ENCODE peak calls at places on chromosomes 5 and 9, in seven cellular contexts. J is AG08396; X is stimulated activated naive B cell treated with anti-CD40 and anti-IgM and Interleukin-4, amounts not matched to agents 10 μg/mL and 1 μg/mL and 100 μg/mL, for 72 hours; L is activated CD4-positive, CD25-positive, alpha-beta regulatory T cell; S is activated CD8-positive, alpha-beta memory T cell treated with anti-CD3 and anti-CD28 coated beads for 48 hours; F is globus pallidus; P is MV-4-11. Z is an unnamed sample.

GRCh38 chr5:172005708-172006377 is 595 bp downstream of the FBXW11 start:
- DNase-seq in J (peak), X (peak), L (no peak), S (no peak), F (peak), P (no peak), Z (peak)

GRCh38 chr9:128091144-128091543 is 23.1 kb downstream of the SLC25A25 start:
- DNase-seq in J (peak), X (no peak), L (no peak), S (no peak), F (peak), P (no peak), Z (peak)

GRCh38 chr5:17154211-17154996 is 63.0 kb upstream of the BASP1 start:
- DNase-seq in J (peak), X (no peak), L (no peak), S (no peak), F (no peak), P (peak), Z (no peak)

GRCh38 chr5:96909435-96909834 is 26.4 kb upstream of the LNPEP start:
- DNase-seq in J (no peak), X (no peak), L (no peak), S (no peak), F (no peak), P (no peak), Z (no peak)

GRCh38 chr5:72330712-72331111 is 10.5 kb downstream of the PTCD2 start:
- DNase-seq in J (no peak), X (no peak), L (no peak), S (no peak), F (no peak), P (no peak), Z (no peak)

GRCh38 chr9:111108946-111109345 is 70.7 kb upstream of the LPAR1 start:
- DNase-seq in J (peak), X (no peak), L (no peak), S (no peak), F (no peak), P (peak), Z (no peak)

GRCh38 chr9:95409650-95410426 is 92.3 kb upstream of the FANCC start:
- DNase-seq in J (peak), X (no peak), L (no peak), S (no peak), F (no peak), P (peak), Z (no peak)

GRCh38 chr5:133406208-133406607 is 206.1 kb downstream of the FSTL4 start:
- DNase-seq in J (no peak), X (no peak), L (no peak), S (no peak), F (no peak), P (no peak), Z (no peak)

GRCh38 chr9:116741742-116742141 is 54.6 kb downstream of the TRIM32 start:
- DNase-seq in J (no peak), X (no peak), L (no peak), S (no peak), F (no peak), P (no peak), Z (no peak)

GRCh38 chr5:134638760-134639201 is 6.2 kb upstream of the SAR1B start:
- DNase-seq in J (no peak), X (no peak), L (no peak), S (no peak), F (no peak), P (no peak), Z (no peak)

GRCh38 chr5:9408964-9409363 is 136.9 kb downstream of the SEMA5A start:
- DNase-seq in J (no peak), X (no peak), L (no peak), S (no peak), F (no peak), P (no peak), Z (no peak)

GRCh38 chr9:116087751-116088194 is 65.8 kb upstream of the PAPPA start:
- DNase-seq in J (peak), X (no peak), L (no peak), S (no peak), F (no peak), P (no peak), Z (peak)

GRCh38 chr9:120791161-120791560 is 2.1 kb downstream of the FBXW2 start:
- DNase-seq in J (no peak), X (no peak), L (no peak), S (no peak), F (no peak), P (no peak), Z (no peak)

GRCh38 chr5:42718591-42718990 is 38.0 kb upstream of the CCDC152 start:
- DNase-seq in J (no peak), X (peak), L (no peak), S (no peak), F (no peak), P (peak), Z (no peak)

GRCh38 chr5:137563646-137564474 is 64.7 kb upstream of the SPOCK1 start:
- DNase-seq in J (no peak), X (no peak), L (no peak), S (no peak), F (peak), P (peak), Z (peak)

GRCh38 chr5:151092750-151093149 is 11.9 kb upstream of the TNIP1 start:
- DNase-seq in J (peak), X (no peak), L (no peak), S (no peak), F (no peak), P (peak), Z (no peak)

GRCh38 chr5:116750626-116751188 is 176.1 kb upstream of the SEMA6A start:
- DNase-seq in J (no peak), X (no peak), L (no peak), S (no peak), F (no peak), P (no peak), Z (no peak)

GRCh38 chr5:78706825-78707224 is 58.3 kb upstream of the LHFPL2 start:
- DNase-seq in J (no peak), X (no peak), L (no peak), S (no peak), F (no peak), P (no peak), Z (no peak)

GRCh38 chr5:73948720-73949119 is 322.7 kb downstream of the ARHGEF28 start:
- DNase-seq in J (no peak), X (no peak), L (no peak), S (no peak), F (no peak), P (no peak), Z (no peak)

GRCh38 chr9:121182976-121183375 is 18.7 kb downstream of the RAB14 start:
- DNase-seq in J (no peak), X (no peak), L (no peak), S (no peak), F (no peak), P (peak), Z (no peak)

GRCh38 chr9:33799928-33800689 is 4.7 kb downstream of the PRSS3 start:
- DNase-seq in J (no peak), X (no peak), L (no peak), S (no peak), F (no peak), P (no peak), Z (peak)

GRCh38 chr9:122158202-122158601 is 1.4 kb downstream of the NDUFA8 start:
- DNase-seq in J (peak), X (no peak), L (no peak), S (no peak), F (no peak), P (peak), Z (peak)

GRCh38 chr5:160438316-160439204 is 16.9 kb downstream of the PTTG1 start:
- DNase-seq in J (peak), X (peak), L (peak), S (no peak), F (peak), P (peak), Z (peak)

GRCh38 chr5:143239877-143240518 is 163.5 kb downstream of the NR3C1 start:
- DNase-seq in J (no peak), X (no peak), L (no peak), S (no peak), F (no peak), P (no peak), Z (no peak)

GRCh38 chr5:55063899-55064298 is 38.5 kb upstream of the GZMA start:
- DNase-seq in J (no peak), X (no peak), L (no peak), S (no peak), F (no peak), P (no peak), Z (no peak)

GRCh38 chr5:94113-94892 is 2.3 kb downstream of the PLEKHG4B start:
- DNase-seq in J (no peak), X (no peak), L (no peak), S (no peak), F (no peak), P (no peak), Z (no peak)

GRCh38 chr5:8907168-8907868 is 638.6 kb downstream of the SEMA5A start:
- DNase-seq in J (peak), X (no peak), L (no peak), S (no peak), F (no peak), P (no peak), Z (no peak)

GRCh38 chr9:105251733-105252404 is 7.4 kb downstream of the SLC44A1 start:
- DNase-seq in J (no peak), X (no peak), L (no peak), S (no peak), F (no peak), P (no peak), Z (no peak)

GRCh38 chr5:138354387-138354786 is 1.9 kb downstream of the KDM3B start:
- DNase-seq in J (no peak), X (no peak), L (no peak), S (no peak), F (no peak), P (no peak), Z (no peak)

GRCh38 chr5:14790220-14790619 is 81.4 kb downstream of the ANKH start:
- DNase-seq in J (no peak), X (no peak), L (no peak), S (no peak), F (no peak), P (peak), Z (no peak)

GRCh38 chr9:73470766-73471165 is 319.1 kb downstream of the ANXA1 start:
- DNase-seq in J (no peak), X (no peak), L (no peak), S (no peak), F (no peak), P (no peak), Z (no peak)

GRCh38 chr9:27865031-27865438 is 291.8 kb upstream of the C9orf72 start:
- DNase-seq in J (no peak), X (no peak), L (no peak), S (no peak), F (no peak), P (no peak), Z (no peak)

GRCh38 chr5:157130933-157131332 is 11.7 kb downstream of the MED7 start:
- DNase-seq in J (no peak), X (no peak), L (no peak), S (no peak), F (no peak), P (peak), Z (no peak)

GRCh38 chr5:147690595-147690994 is 91.9 kb downstream of the JAKMIP2 start:
- DNase-seq in J (no peak), X (no peak), L (no peak), S (no peak), F (no peak), P (no peak), Z (no peak)

GRCh38 chr9:108272350-108272899 is 583.4 kb downstream of the ACTL7B start:
- DNase-seq in J (peak), X (no peak), L (no peak), S (no peak), F (peak), P (peak), Z (peak)

GRCh38 chr5:154092356-154092755 is 53.6 kb downstream of the MFAP3 start:
- DNase-seq in J (peak), X (no peak), L (no peak), S (no peak), F (no peak), P (no peak), Z (no peak)

GRCh38 chr9:79768199-79768598 is 196.4 kb downstream of the TLE4 start:
- DNase-seq in J (peak), X (no peak), L (no peak), S (no peak), F (no peak), P (no peak), Z (no peak)

GRCh38 chr5:159712672-159713071 is 203.6 kb upstream of the ADRA1B start:
- DNase-seq in J (no peak), X (no peak), L (no peak), S (no peak), F (no peak), P (no peak), Z (no peak)

GRCh38 chr5:72353046-72353445 is 32.9 kb downstream of the PTCD2 start:
- DNase-seq in J (peak), X (no peak), L (no peak), S (no peak), F (no peak), P (no peak), Z (no peak)